ENCODE peak calls at places on chromosome 12, in ten cellular contexts. G is left cardiac atrium; U is fibroblast of lung; B is activated CD8-positive, alpha-beta T cell treated with anti-CD3 and anti-CD28 coated beads for 36 hours; J is lower lobe of right lung; O is dermis microvascular lymphatic vessel endothelial cell; D is ovary; N is NCI-H1105; L is GM13976; E is EL. T is an unnamed sample.
A peak's percentile ranks its signal among the peaks of the same experiment; 100 is the strongest.

GRCh38 chr12:96907681-96908163 is 665 bp downstream of the NEDD1 start:
- DNase-seq in J (no peak), G (peak; percentile 20), L (peak; percentile 32), B (peak; percentile 33), N (peak; percentile 7), E (peak; percentile 37), U (peak; percentile 43), D (peak; percentile 16), O (peak; percentile 25), T (no peak)

GRCh38 chr12:72491399-72491798 is 219.2 kb downstream of the TRHDE start:
- DNase-seq in G (no peak), N (no peak), O (no peak), D (no peak), L (no peak), J (no peak), B (no peak), U (peak; percentile 67), E (no peak), T (no peak)

GRCh38 chr12:2288471-2288870 is 235.7 kb downstream of the CACNA1C start:
- DNase-seq in E (no peak), O (no peak), U (no peak), B (no peak), L (no peak), N (no peak), D (no peak), G (no peak), J (no peak), T (no peak)

GRCh38 chr12:89351489-89352241 is 636 bp downstream of the DUSP6 start:
- DNase-seq in J (peak; percentile 74), D (peak; percentile 23), G (peak; percentile 51), N (peak; percentile 27), L (peak; percentile 59), E (peak; percentile 49), B (peak; percentile 50), U (peak; percentile 45), O (no peak), T (no peak)

GRCh38 chr12:128025856-128026255 is 241.1 kb upstream of the TMEM132C start:
- DNase-seq in N (no peak), B (no peak), E (no peak), G (no peak), J (no peak), D (no peak), U (no peak), O (no peak), L (no peak), T (no peak)

GRCh38 chr12:6866920-6867406 is 368 bp upstream of the TPI1 start:
- DNase-seq in E (no peak), G (no peak), J (peak; percentile 91), L (no peak), D (no peak), B (no peak), O (no peak), N (no peak), U (no peak), T (no peak)

GRCh38 chr12:29428630-29429029 is 47.7 kb upstream of the ERGIC2 start:
- DNase-seq in G (no peak), B (peak; percentile 4), L (peak; percentile 10), J (no peak), D (no peak), U (peak; percentile 95), E (peak; percentile 63), N (no peak), O (peak; percentile 74), T (peak; percentile 35)

GRCh38 chr12:51788876-51789275 is 59.6 kb downstream of the FIGNL2 start:
- DNase-seq in O (no peak), B (no peak), D (no peak), G (no peak), U (peak; percentile 29), E (peak; percentile 92), J (no peak), N (no peak), L (no peak), T (peak; percentile 88)

GRCh38 chr12:67456281-67456918 is 187.2 kb downstream of the CAND1 start:
- DNase-seq in E (peak; percentile 77), N (peak; percentile 63), U (peak; percentile 89), J (no peak), G (peak; percentile 53), O (no peak), B (no peak), L (no peak), D (peak; percentile 64), T (peak; percentile 25)

GRCh38 chr12:127785535-127785934 is 481.4 kb upstream of the TMEM132C start:
- DNase-seq in D (no peak), E (peak; percentile 50), N (no peak), L (no peak), J (no peak), B (no peak), O (no peak), U (no peak), G (peak; percentile 29), T (no peak)

GRCh38 chr12:79552186-79552585 is 138.6 kb downstream of the PAWR start:
- DNase-seq in N (no peak), E (no peak), L (no peak), B (no peak), U (no peak), D (no peak), O (peak; percentile 59), G (no peak), J (no peak), T (no peak)

GRCh38 chr12:3698218-3698974 is 54.5 kb downstream of the CRACR2A start:
- DNase-seq in B (no peak), D (no peak), J (no peak), O (peak; percentile 84), E (peak; percentile 87), U (peak; percentile 87), G (no peak), N (peak; percentile 92), L (no peak), T (peak; percentile 94)

GRCh38 chr12:98754095-98754494 is 109.0 kb downstream of the APAF1 start:
- DNase-seq in E (peak; percentile 83), O (no peak), N (no peak), G (no peak), J (no peak), U (no peak), L (peak; percentile 80), B (peak; percentile 57), D (no peak), T (peak; percentile 85)

GRCh38 chr12:111442301-111443045 is 36.8 kb downstream of the SH2B3 start:
- DNase-seq in O (no peak), L (no peak), N (no peak), D (no peak), U (no peak), B (no peak), E (no peak), J (no peak), G (no peak), T (no peak)

GRCh38 chr12:89163918-89164317 is 188.4 kb downstream of the DUSP6 start:
- DNase-seq in L (no peak), D (no peak), U (no peak), O (peak; percentile 90), G (no peak), J (no peak), E (no peak), B (no peak), N (no peak), T (no peak)

GRCh38 chr12:100127766-100128508 is 14.7 kb downstream of the BLTP3B start:
- DNase-seq in U (peak; percentile 87), O (no peak), B (no peak), N (no peak), L (no peak), J (no peak), D (no peak), G (no peak), E (peak; percentile 48), T (peak; percentile 33)

GRCh38 chr12:117564885-117565284 is 203.5 kb upstream of the NOS1 start:
- DNase-seq in O (no peak), E (no peak), G (no peak), L (no peak), D (no peak), J (no peak), U (no peak), B (no peak), N (no peak), T (no peak)

GRCh38 chr12:103881261-103881660 is 40.2 kb upstream of the NT5DC3 start:
- DNase-seq in G (no peak), U (no peak), E (no peak), J (no peak), B (no peak), D (no peak), N (no peak), O (peak; percentile 9), L (no peak), T (no peak)

GRCh38 chr12:57887631-57888406 is 41.3 kb upstream of the CTDSP2 start:
- DNase-seq in L (no peak), J (no peak), B (no peak), N (no peak), E (peak; percentile 76), D (peak; percentile 50), U (peak; percentile 77), G (peak; percentile 55), O (peak; percentile 55), T (peak; percentile 73)

GRCh38 chr12:78236264-78236663 is 405.6 kb downstream of the NAV3 start:
- DNase-seq in O (no peak), L (no peak), D (no peak), U (no peak), E (no peak), G (no peak), B (no peak), J (no peak), N (no peak), T (no peak)

GRCh38 chr12:24864796-24865125 is 84.1 kb downstream of the BCAT1 start:
- DNase-seq in G (no peak), O (no peak), B (no peak), L (peak; percentile 48), N (no peak), E (peak; percentile 56), D (no peak), U (no peak), J (no peak), T (peak; percentile 36)

GRCh38 chr12:8078400-8078799 is 3.7 kb upstream of the NECAP1 start:
- DNase-seq in E (peak; percentile 68), N (peak; percentile 23), D (peak; percentile 19), B (peak; percentile 72), G (no peak), U (peak; percentile 87), L (peak; percentile 42), O (peak; percentile 81), J (no peak), T (peak; percentile 72)

GRCh38 chr12:6967548-6968100 is 2.8 kb downstream of the PHB2 start:
- DNase-seq in G (peak; percentile 14), U (no peak), J (no peak), E (no peak), B (no peak), N (no peak), D (peak; percentile 25), O (no peak), L (no peak), T (no peak)

GRCh38 chr12:111248981-111249380 is 119.9 kb downstream of the PHETA1 start:
- DNase-seq in N (no peak), J (no peak), D (no peak), G (no peak), E (peak; percentile 15), B (no peak), U (no peak), O (no peak), L (no peak), T (peak; percentile 11)

GRCh38 chr12:43208221-43208620 is 343.8 kb downstream of the ADAMTS20 start:
- DNase-seq in D (no peak), L (no peak), U (no peak), O (no peak), N (no peak), B (no peak), G (no peak), E (no peak), J (no peak), T (no peak)

GRCh38 chr12:12221560-12221959 is 45.3 kb downstream of the LRP6 start:
- DNase-seq in E (no peak), B (no peak), D (no peak), N (peak; percentile 12), O (no peak), U (no peak), L (no peak), G (no peak), J (no peak), T (no peak)

GRCh38 chr12:9673404-9674225 is 4.1 kb downstream of the CLEC2D start:
- DNase-seq in O (peak; percentile 91), J (peak; percentile 60), N (no peak), G (peak; percentile 64), L (peak; percentile 30), E (peak; percentile 92), U (peak; percentile 92), B (peak; percentile 90), D (peak; percentile 48), T (peak; percentile 75)

GRCh38 chr12:119195256-119195655 is 16.5 kb downstream of the HSPB8 start:
- DNase-seq in E (no peak), L (no peak), J (no peak), N (no peak), G (no peak), D (no peak), U (no peak), O (no peak), B (no peak), T (no peak)